ENCODE peak calls at places on chromosomes 16 and 17, in eight cellular contexts. E, D, P, O, S, W, T and G are unnamed samples.

GRCh38 chr17:77322534-77323412 is 182.0 kb downstream of the SEC14L1 start:
- DNase-seq in E (peak), D (peak), P (peak), O (peak), S (no peak), W (peak), T (peak), G (no peak)

GRCh38 chr16:28108590-28109247 is 45.2 kb upstream of the GSG1L start:
- DNase-seq in E (no peak), D (no peak), P (no peak), O (peak), S (no peak), W (no peak), T (no peak), G (no peak)

GRCh38 chr17:55354941-55355340 is 66.7 kb downstream of the MMD start:
- DNase-seq in E (no peak), D (no peak), P (no peak), O (no peak), S (no peak), W (no peak), T (no peak), G (no peak)

GRCh38 chr16:55149622-55150021 is 174.4 kb upstream of the IRX6 start:
- DNase-seq in E (no peak), D (no peak), P (no peak), O (no peak), S (no peak), W (no peak), T (no peak), G (no peak)

GRCh38 chr17:50114849-50115357 is 15.1 kb downstream of the SAMD14 start:
- DNase-seq in E (no peak), D (peak), P (no peak), O (peak), S (peak), W (no peak), T (no peak), G (peak)

GRCh38 chr16:74034862-74035261 is 261.8 kb upstream of the PSMD7 start:
- DNase-seq in E (no peak), D (peak), P (no peak), O (peak), S (no peak), W (peak), T (no peak), G (peak)

GRCh38 chr17:79803997-79804855 is 7.3 kb upstream of the CBX8 start:
- DNase-seq in E (no peak), D (no peak), P (no peak), O (peak), S (peak), W (no peak), T (no peak), G (peak)

GRCh38 chr17:27296427-27296979 is 2.6 kb downstream of the WSB1 start:
- DNase-seq in E (peak), D (no peak), P (peak), O (no peak), S (no peak), W (peak), T (no peak), G (peak)

GRCh38 chr16:89722392-89723278 is 1.3 kb downstream of the ZNF276 start:
- DNase-seq in E (no peak), D (peak), P (no peak), O (peak), S (peak), W (peak), T (no peak), G (peak)

GRCh38 chr17:82963104-82963950 is 116.1 kb upstream of the METRNL start:
- DNase-seq in E (peak), D (no peak), P (peak), O (peak), S (peak), W (peak), T (no peak), G (peak)

GRCh38 chr17:81685108-81685507 is 1.3 kb downstream of the HGS start:
- DNase-seq in E (no peak), D (peak), P (peak), O (no peak), S (peak), W (peak), T (peak), G (peak)

GRCh38 chr17:39547713-39548478 is 59.8 kb downstream of the NEUROD2 start:
- DNase-seq in E (no peak), D (peak), P (no peak), O (peak), S (peak), W (peak), T (no peak), G (peak)

GRCh38 chr17:69058165-69058564 is 2.6 kb downstream of the ABCA9 start:
- DNase-seq in E (no peak), D (peak), P (no peak), O (peak), S (no peak), W (no peak), T (no peak), G (peak)

GRCh38 chr16:27264151-27264550 is 4.4 kb downstream of the NSMCE1 start:
- DNase-seq in E (no peak), D (no peak), P (no peak), O (no peak), S (no peak), W (peak), T (peak), G (no peak)

GRCh38 chr16:529012-529575 is 1.6 kb downstream of the CAPN15 start:
- DNase-seq in E (no peak), D (no peak), P (no peak), O (peak), S (peak), W (no peak), T (no peak), G (no peak)

GRCh38 chr16:56776562-56776961 is 46.6 kb downstream of the NUP93 start:
- DNase-seq in E (peak), D (peak), P (no peak), O (no peak), S (no peak), W (peak), T (no peak), G (peak)

GRCh38 chr17:33115351-33115750 is 123.7 kb downstream of the SPACA3 start:
- DNase-seq in E (no peak), D (no peak), P (no peak), O (no peak), S (no peak), W (no peak), T (no peak), G (no peak)

GRCh38 chr16:55905651-55906050 is 30.5 kb upstream of the CES5A start:
- DNase-seq in E (no peak), D (no peak), P (no peak), O (no peak), S (no peak), W (no peak), T (no peak), G (no peak)

GRCh38 chr17:47278561-47278960 is 24.9 kb downstream of the ITGB3 start:
- DNase-seq in E (no peak), D (no peak), P (no peak), O (no peak), S (no peak), W (no peak), T (no peak), G (no peak)

GRCh38 chr16:53111078-53111776 is 56.4 kb downstream of the CHD9 start:
- DNase-seq in E (no peak), D (no peak), P (no peak), O (no peak), S (no peak), W (no peak), T (no peak), G (no peak)